ENCODE peak calls at places on chromosome 18, in seven cellular contexts. H, E, U, T, S, Q and I are unnamed samples.

GRCh38 chr18:76958692-76959341 is 136.5 kb downstream of the ZNF236 start:
- DNase-seq in S (no peak), H (no peak), U (no peak), Q (no peak), T (no peak), E (no peak), I (no peak)

GRCh38 chr18:43800584-43800983 is 523.3 kb upstream of the SYT4 start:
- DNase-seq in U (no peak), E (no peak), H (no peak), Q (no peak), T (no peak), S (no peak), I (no peak)

GRCh38 chr18:63848159-63848558 is 39.3 kb upstream of the SERPINB2 start:
- DNase-seq in H (peak), U (peak), S (no peak), E (peak), T (no peak), Q (no peak), I (no peak)

GRCh38 chr18:34772887-34773286 is 62.8 kb downstream of the DTNA start:
- DNase-seq in U (no peak), H (no peak), E (peak), Q (no peak), S (no peak), T (no peak), I (no peak)

GRCh38 chr18:44943201-44943881 is 262.7 kb downstream of the SETBP1 start:
- DNase-seq in T (no peak), S (no peak), Q (no peak), E (no peak), H (peak), U (no peak), I (no peak)

GRCh38 chr18:77088977-77089795 is 43.4 kb downstream of the MBP start:
- DNase-seq in U (no peak), T (no peak), E (no peak), S (no peak), Q (no peak), H (no peak), I (no peak)

GRCh38 chr18:48669991-48670750 is 131.3 kb downstream of the CTIF start:
- DNase-seq in S (no peak), H (no peak), Q (no peak), E (no peak), U (no peak), T (no peak), I (no peak)

GRCh38 chr18:22999212-22999611 is 66.1 kb downstream of the RBBP8 start:
- DNase-seq in S (no peak), U (no peak), H (peak), Q (no peak), T (peak), E (peak), I (no peak)

GRCh38 chr18:48949606-48950535 is 894 bp downstream of the SMAD7 start:
- DNase-seq in Q (peak), H (peak), S (no peak), E (peak), T (peak), U (peak), I (no peak)

GRCh38 chr18:34977787-34978532 is 63.3 kb upstream of the MAPRE2 start:
- DNase-seq in S (no peak), Q (peak), E (peak), T (peak), H (peak), U (peak), I (no peak)

GRCh38 chr18:45730832-45731545 is 7.0 kb downstream of the SLC14A1 start:
- DNase-seq in T (no peak), U (no peak), H (no peak), Q (no peak), E (peak), S (no peak), I (no peak)

GRCh38 chr18:49734836-49735235 is 78.5 kb downstream of the ACAA2 start:
- DNase-seq in U (no peak), Q (no peak), S (no peak), H (no peak), E (no peak), T (no peak), I (no peak)

GRCh38 chr18:61635901-61636528 is 256.8 kb downstream of the RNF152 start:
- DNase-seq in T (peak), Q (peak), S (no peak), U (peak), E (peak), H (peak), I (no peak)

GRCh38 chr18:40109251-40110049 is 1845.6 kb upstream of the PIK3C3 start:
- DNase-seq in U (peak), Q (no peak), H (no peak), T (no peak), E (no peak), S (no peak), I (no peak)

GRCh38 chr18:57970356-57971095 is 73.5 kb upstream of the NEDD4L start:
- DNase-seq in S (no peak), T (peak), Q (no peak), E (no peak), U (no peak), H (peak), I (no peak)

GRCh38 chr18:71136487-71136886 is 847.6 kb downstream of the SOCS6 start:
- DNase-seq in S (no peak), Q (no peak), T (no peak), H (no peak), E (no peak), U (no peak), I (no peak)

GRCh38 chr18:32930695-32931301 is 158.0 kb upstream of the KLHL14 start:
- DNase-seq in U (peak), H (peak), S (no peak), E (peak), T (no peak), Q (no peak), I (no peak)

GRCh38 chr18:54777118-54777791 is 51.0 kb upstream of the RAB27B start:
- DNase-seq in H (no peak), U (no peak), S (no peak), E (no peak), Q (no peak), T (no peak), I (no peak)

GRCh38 chr18:79595876-79596374 is 83.7 kb upstream of the CTDP1 start:
- DNase-seq in U (no peak), S (no peak), H (no peak), T (peak), E (no peak), Q (no peak), I (no peak)

GRCh38 chr18:8443505-8443904 is 165.7 kb upstream of the RAB12 start:
- DNase-seq in T (no peak), E (peak), H (no peak), S (no peak), U (no peak), Q (no peak), I (no peak)

GRCh38 chr18:48155856-48156255 is 225.4 kb upstream of the SMAD2 start:
- DNase-seq in U (no peak), S (no peak), T (no peak), E (no peak), H (no peak), Q (no peak), I (no peak)

GRCh38 chr18:73707035-73707434 is 440.6 kb downstream of the FBXO15 start:
- DNase-seq in E (peak), T (no peak), S (no peak), H (no peak), Q (no peak), U (no peak), I (no peak)

GRCh38 chr18:69936191-69936558 is 11.5 kb downstream of the CD226 start:
- DNase-seq in H (no peak), S (no peak), Q (peak), T (no peak), U (no peak), E (no peak), I (no peak)

GRCh38 chr18:48475635-48476549 is 62.9 kb upstream of the CTIF start:
- DNase-seq in H (peak), S (no peak), U (peak), E (peak), T (peak), Q (peak), I (peak)

DNA sequence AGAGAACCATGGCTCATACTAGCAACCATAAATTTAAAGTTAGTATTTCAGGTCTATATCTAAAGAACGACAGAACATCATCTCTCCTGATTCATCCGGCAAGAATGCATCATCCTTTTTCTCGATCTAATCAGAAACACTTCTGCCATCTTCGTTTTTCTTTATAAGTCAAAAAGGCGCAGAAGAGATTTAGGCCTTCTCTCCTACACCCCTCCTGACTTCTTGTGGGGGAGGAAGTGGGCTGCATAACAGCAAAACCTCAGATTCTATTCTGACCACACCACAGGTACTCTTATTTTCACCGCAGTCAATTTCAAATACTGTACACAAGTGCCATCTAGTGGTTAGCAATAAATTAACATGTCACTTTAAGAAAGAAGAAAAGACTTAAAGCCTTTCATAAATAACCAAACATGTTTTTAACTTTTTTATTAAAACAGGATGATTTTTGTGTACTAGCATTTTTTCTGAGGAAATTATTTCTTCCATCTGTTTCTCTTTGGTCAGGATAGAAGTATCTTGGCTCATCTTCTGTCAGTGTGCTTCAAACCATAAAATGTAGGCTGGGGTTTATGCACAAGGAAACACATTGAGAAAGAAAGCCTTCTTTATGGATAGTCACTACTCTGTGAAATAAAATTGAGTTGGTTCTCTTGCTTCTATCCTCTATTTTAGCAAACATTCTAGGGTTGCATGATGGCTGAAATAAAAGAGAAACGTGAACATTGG is 48.3 kb upstream of the PIK3C3 start:
- DNase-seq in E (peak), H (peak), S (no peak), Q (no peak), U (peak), T (no peak), I (no peak)
- TF ChIP-seq CTCF in E (peak), H (peak), S (peak), Q (peak), U (peak), T (peak), I (peak)

DNA sequence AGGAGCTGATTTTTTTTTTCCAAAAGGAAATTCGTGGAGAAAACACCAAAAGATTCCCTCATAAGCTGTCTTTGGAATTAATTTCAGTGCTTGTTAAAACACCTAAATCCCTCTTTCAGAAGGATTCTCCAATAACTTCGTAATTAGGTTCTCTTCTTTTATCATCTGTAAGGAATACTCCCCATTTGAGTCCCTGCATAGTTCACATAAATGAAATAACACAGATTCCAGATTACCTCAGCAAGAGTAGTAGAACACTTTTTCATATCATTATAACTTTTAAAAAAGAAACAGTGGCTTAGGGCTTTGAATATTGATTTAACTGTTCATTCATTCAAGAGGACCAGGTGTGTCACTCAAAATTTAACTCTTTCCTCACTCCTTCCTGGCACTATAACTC is 55.5 kb downstream of the ARHGAP28 start:
- DNase-seq in Q (no peak), T (no peak), S (no peak), U (no peak), H (no peak), E (peak), I (no peak)
- TF ChIP-seq CTCF in Q (no peak), T (no peak), S (no peak), U (no peak), H (no peak), E (no peak), I (no peak)

GRCh38 chr18:12391487-12392136 is 14.6 kb upstream of the AFG3L2 start:
- DNase-seq in U (peak), H (peak), S (no peak), Q (peak), T (peak), E (peak), I (no peak)

GRCh38 chr18:12397254-12397653 is 10.5 kb upstream of the PRELID3A start:
- DNase-seq in H (no peak), Q (no peak), E (no peak), T (no peak), S (no peak), U (no peak), I (no peak)

GRCh38 chr18:12393510-12393909 is 14.2 kb upstream of the PRELID3A start:
- DNase-seq in T (no peak), S (no peak), Q (no peak), H (no peak), U (no peak), E (no peak), I (no peak)

GRCh38 chr18:12393998-12394397 is 13.7 kb upstream of the PRELID3A start:
- DNase-seq in U (no peak), Q (no peak), T (no peak), H (no peak), S (no peak), E (no peak), I (no peak)

DNA sequence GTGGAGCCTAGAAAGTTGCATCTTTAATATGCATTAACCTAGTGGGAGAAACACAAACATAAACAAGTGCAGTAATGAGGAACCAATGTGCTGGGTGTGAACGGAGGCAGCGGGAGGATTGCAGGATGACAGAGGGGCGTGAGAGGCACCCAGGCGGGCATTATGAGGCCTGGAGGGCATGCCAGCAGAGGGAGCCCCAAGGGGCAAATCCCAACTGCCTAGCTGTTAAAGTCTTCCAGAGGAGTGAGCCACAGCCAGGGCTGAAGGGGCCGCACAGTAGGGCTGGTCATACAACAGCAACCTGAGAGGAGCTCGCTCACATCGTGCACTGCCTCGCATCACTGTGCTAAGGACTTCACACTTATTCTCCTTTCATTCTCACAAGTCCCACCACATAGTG is 13.3 kb upstream of the PRELID3A start:
- DNase-seq in E (no peak), H (peak), U (no peak), S (no peak), Q (no peak), T (no peak), I (no peak)
- TF ChIP-seq CTCF in E (peak), H (peak), U (peak), S (no peak), Q (peak), T (no peak), I (peak)

GRCh38 chr18:4453712-4454547 is 1.2 kb downstream of the DLGAP1 start:
- DNase-seq in Q (no peak), U (peak), H (peak), S (no peak), E (no peak), T (peak), I (no peak)
- TF ChIP-seq CTCF in Q (no peak), U (no peak), H (peak), S (no peak), E (no peak), T (no peak), I (peak)

GRCh38 chr18:13112982-13113381 is 105.6 kb upstream of the LDLRAD4 start:
- DNase-seq in U (no peak), T (peak), E (peak), Q (peak), S (no peak), H (peak), I (no peak)
- TF ChIP-seq CTCF in U (no peak), T (no peak), E (peak), Q (peak), S (peak), H (peak), I (peak)

DNA sequence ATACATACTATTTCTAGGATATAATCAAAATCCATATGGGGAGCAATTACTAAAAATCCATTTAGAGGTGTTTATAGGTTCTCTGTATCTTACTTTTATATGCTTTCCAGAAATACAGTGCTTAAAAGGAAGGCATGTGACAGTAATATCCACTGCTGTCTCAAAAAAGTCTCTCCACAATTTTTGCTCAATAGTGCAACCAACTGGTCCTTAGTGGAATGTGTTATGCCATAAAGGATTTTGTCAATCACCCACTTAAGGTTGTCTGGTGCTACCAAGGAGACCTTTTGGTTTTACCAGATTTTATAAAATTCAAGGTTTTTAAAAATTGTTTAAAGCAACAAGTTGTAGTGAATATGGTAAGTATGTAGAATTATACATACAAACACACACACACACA is 328.5 kb upstream of the DSEL start:
- DNase-seq in T (no peak), U (no peak), Q (no peak), E (no peak), H (no peak), S (no peak), I (no peak)
- TF ChIP-seq CTCF in T (no peak), U (no peak), Q (no peak), E (no peak), H (peak), S (no peak), I (no peak)

DNA sequence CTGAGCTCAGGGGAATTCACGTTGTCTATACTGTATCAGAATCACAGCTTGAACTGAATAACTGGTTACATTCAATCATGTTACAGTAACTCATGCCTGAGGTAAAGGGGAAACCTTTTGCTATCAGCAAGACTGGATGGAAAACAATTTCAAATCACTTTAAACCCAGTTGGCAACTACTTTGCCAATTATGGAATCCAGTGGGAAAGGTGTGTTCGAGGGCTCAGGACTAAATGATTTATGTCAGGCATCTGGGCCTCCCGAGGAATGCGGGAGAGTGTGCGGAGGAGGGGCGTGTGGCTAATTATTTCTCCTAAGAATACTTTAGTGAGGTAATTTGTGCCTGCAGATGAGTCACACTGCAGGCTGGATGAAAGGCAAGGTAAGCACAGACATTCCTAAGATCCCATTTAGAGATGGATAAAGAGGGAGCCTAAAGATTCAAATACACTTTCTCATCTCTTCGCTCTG is 100.1 kb downstream of the HRH4 start:
- DNase-seq in S (no peak), T (no peak), E (no peak), U (no peak), H (peak), Q (no peak), I (no peak)
- TF ChIP-seq CTCF in S (no peak), T (no peak), E (no peak), U (no peak), H (no peak), Q (no peak), I (no peak)